ENCODE peak calls at places on chromosomes 1 and 21, in four cellular contexts. Z is stimulated activated CD4-positive, alpha-beta T cell treated with anti-CD3 and anti-CD28 coated beads, Interleukin-4, amount 100 ng/mL, for 4 hours; O is RKO; X is GM10248. U is an unnamed sample.

GRCh38 chr1:149917590-149918144 is at the start of gene SV2A:
- DNase-seq in O (no peak), Z (peak; percentile 9), X (peak; percentile 50), U (peak; percentile 63)

GRCh38 chr1:172137703-172138102 is 282.8 kb upstream of the C1orf105 start:
- DNase-seq in O (no peak), Z (no peak), X (no peak), U (no peak)

GRCh38 chr1:5994713-5995621 is 2.7 kb upstream of the NPHP4 start:
- DNase-seq in X (peak; percentile 52), O (no peak), Z (peak; percentile 61), U (peak; percentile 68)

GRCh38 chr1:80248886-80249285 is 1242.4 kb upstream of the ADGRL4 start:
- DNase-seq in X (no peak), O (peak; percentile 0), Z (no peak), U (no peak)

GRCh38 chr21:42193721-42194120 is 25.2 kb upstream of the ABCG1 start:
- DNase-seq in O (no peak), Z (no peak), X (no peak), U (no peak)

GRCh38 chr1:108505766-108506075 is 54.2 kb upstream of the EEIG2 start:
- DNase-seq in Z (no peak), X (no peak), O (no peak), U (no peak)

GRCh38 chr1:145953861-145954260 is 4.0 kb downstream of the LIX1L start:
- DNase-seq in X (no peak), O (no peak), Z (no peak), U (no peak)

GRCh38 chr1:175244206-175244605 is 51.6 kb upstream of the KIAA0040 start:
- DNase-seq in X (no peak), O (no peak), Z (no peak), U (no peak)

GRCh38 chr21:34836933-34837505 is 168.2 kb downstream of the CLIC6 start:
- DNase-seq in X (no peak), Z (no peak), O (no peak), U (no peak)

GRCh38 chr1:241551759-241552638 is 19.8 kb downstream of the KMO start:
- DNase-seq in Z (peak; percentile 59), X (peak; percentile 51), O (no peak), U (peak; percentile 47)

GRCh38 chr1:111192643-111193519 is 7.6 kb downstream of the DENND2D start:
- DNase-seq in O (no peak), X (no peak), Z (no peak), U (no peak)

GRCh38 chr1:15696956-15697521 is 12.9 kb downstream of the PLEKHM2 start:
- DNase-seq in X (peak; percentile 87), Z (peak; percentile 40), O (no peak), U (peak; percentile 84)

U was measured in GM13976.